ENCODE peak calls at places on chromosomes 1 and 21, in four cellular contexts. One of them, this sample, is unnamed.

GRCh38 chr1:95534985-95535384 is 301.0 kb downstream of the RWDD3 start:
- DNase-seq in fibroblast of mammary gland: no peak
- DNase-seq in aorta: peak
- DNase-seq in RCC 7860: no peak
- DNase-seq in this sample: no peak

GRCh38 chr1:183761871-183762270 is 43.0 kb upstream of the RGL1 start:
- DNase-seq in fibroblast of mammary gland: peak
- DNase-seq in aorta: no peak
- DNase-seq in RCC 7860: no peak
- DNase-seq in this sample: no peak

GRCh38 chr1:67404212-67404620 is 26.0 kb downstream of the SERBP1 start:
- DNase-seq in fibroblast of mammary gland: peak
- DNase-seq in aorta: no peak
- DNase-seq in RCC 7860: peak
- DNase-seq in this sample: no peak

GRCh38 chr1:172845371-172845770 is 186.5 kb downstream of the FASLG start:
- DNase-seq in fibroblast of mammary gland: peak
- DNase-seq in aorta: no peak
- DNase-seq in RCC 7860: no peak
- DNase-seq in this sample: peak

GRCh38 chr1:108200627-108201106 is 524 bp upstream of the SLC25A24 start:
- DNase-seq in fibroblast of mammary gland: peak
- DNase-seq in aorta: no peak
- DNase-seq in RCC 7860: peak
- DNase-seq in this sample: peak

GRCh38 chr1:174158767-174159252 is 510 bp upstream of the RABGAP1L start:
- DNase-seq in fibroblast of mammary gland: no peak
- DNase-seq in aorta: no peak
- DNase-seq in RCC 7860: no peak
- DNase-seq in this sample: no peak

GRCh38 chr1:236407059-236407458 is 13.0 kb downstream of the EDARADD start:
- DNase-seq in fibroblast of mammary gland: no peak
- DNase-seq in aorta: no peak
- DNase-seq in RCC 7860: no peak
- DNase-seq in this sample: no peak

GRCh38 chr1:200641175-200641489 is 20.6 kb upstream of the KIF14 start:
- DNase-seq in fibroblast of mammary gland: peak
- DNase-seq in aorta: no peak
- DNase-seq in RCC 7860: no peak
- DNase-seq in this sample: no peak

GRCh38 chr1:153565529-153566374 is at the start of gene S100A2:
- DNase-seq in fibroblast of mammary gland: peak
- DNase-seq in aorta: peak
- DNase-seq in RCC 7860: peak
- DNase-seq in this sample: peak

GRCh38 chr1:3795453-3796214 is 664 bp downstream of the LRRC47 start:
- DNase-seq in fibroblast of mammary gland: no peak
- DNase-seq in aorta: peak
- DNase-seq in RCC 7860: no peak
- DNase-seq in this sample: no peak

GRCh38 chr1:79204774-79205173 is 198.2 kb upstream of the ADGRL4 start:
- DNase-seq in fibroblast of mammary gland: no peak
- DNase-seq in aorta: no peak
- DNase-seq in RCC 7860: no peak
- DNase-seq in this sample: no peak

GRCh38 chr1:43887748-43888147 is 45.9 kb upstream of the ARTN start:
- DNase-seq in fibroblast of mammary gland: no peak
- DNase-seq in aorta: no peak
- DNase-seq in RCC 7860: no peak
- DNase-seq in this sample: no peak

GRCh38 chr1:171081220-171081993 is 9.3 kb upstream of the FMO3 start:
- DNase-seq in fibroblast of mammary gland: peak
- DNase-seq in aorta: no peak
- DNase-seq in RCC 7860: no peak
- DNase-seq in this sample: no peak

GRCh38 chr1:113307771-113308451 is 82.4 kb upstream of the MAGI3 start:
- DNase-seq in fibroblast of mammary gland: peak
- DNase-seq in aorta: no peak
- DNase-seq in RCC 7860: peak
- DNase-seq in this sample: no peak

GRCh38 chr1:245825128-245825901 is 670.5 kb downstream of the KIF26B start:
- DNase-seq in fibroblast of mammary gland: peak
- DNase-seq in aorta: no peak
- DNase-seq in RCC 7860: no peak
- DNase-seq in this sample: no peak

GRCh38 chr1:193767891-193768290 is 581.5 kb upstream of the B3GALT2 start:
- DNase-seq in fibroblast of mammary gland: no peak
- DNase-seq in aorta: no peak
- DNase-seq in RCC 7860: no peak
- DNase-seq in this sample: no peak

GRCh38 chr1:30790850-30791778 is 33.5 kb upstream of the LAPTM5 start:
- DNase-seq in fibroblast of mammary gland: no peak
- DNase-seq in aorta: no peak
- DNase-seq in RCC 7860: no peak
- DNase-seq in this sample: peak

GRCh38 chr1:228374711-228375577 is 31.7 kb downstream of the TRIM11 start:
- DNase-seq in fibroblast of mammary gland: peak
- DNase-seq in aorta: peak
- DNase-seq in RCC 7860: no peak
- DNase-seq in this sample: no peak

GRCh38 chr1:80533775-80534314 is 1266.9 kb upstream of the ADGRL2 start:
- DNase-seq in fibroblast of mammary gland: no peak
- DNase-seq in aorta: no peak
- DNase-seq in RCC 7860: no peak
- DNase-seq in this sample: no peak

GRCh38 chr21:46507562-46507961 is 48.9 kb downstream of the DIP2A start:
- DNase-seq in fibroblast of mammary gland: no peak
- DNase-seq in aorta: no peak
- DNase-seq in RCC 7860: no peak
- DNase-seq in this sample: no peak

GRCh38 chr1:247288341-247288740 is 32.5 kb downstream of the VN1R5 start:
- DNase-seq in fibroblast of mammary gland: no peak
- DNase-seq in aorta: no peak
- DNase-seq in RCC 7860: no peak
- DNase-seq in this sample: no peak

GRCh38 chr1:95809391-95809790 is 575.4 kb downstream of the RWDD3 start:
- DNase-seq in fibroblast of mammary gland: no peak
- DNase-seq in aorta: no peak
- DNase-seq in RCC 7860: no peak
- DNase-seq in this sample: no peak

This sample was measured in GM10248.